ENCODE peak calls at places on chromosomes 4 and X, in six cellular contexts. W is CD8-positive, alpha-beta memory T cell; P is neural progenitor cell; I is upper lobe of right lung; N is CD4-positive, alpha-beta T cell; T is Karpas-422. B is an unnamed sample.

GRCh38 chr4:77358315-77358928 is 201.4 kb downstream of the CCNG2 start:
- DNase-seq in W (no peak), P (peak), I (no peak), N (no peak), T (peak), B (peak)

GRCh38 chr4:174215936-174216699 is 67.3 kb downstream of the FBXO8 start:
- DNase-seq in W (no peak), P (peak), I (no peak), N (no peak), T (no peak), B (no peak)

GRCh38 chr4:8079031-8079885 is 79.4 kb downstream of the ABLIM2 start:
- DNase-seq in W (no peak), P (no peak), I (no peak), N (no peak), T (no peak), B (no peak)

GRCh38 chrX:134676440-134676839 is 18.2 kb upstream of the PLAC1 start:
- DNase-seq in W (no peak), P (no peak), I (no peak), N (no peak), T (no peak), B (peak)

GRCh38 chrX:103797691-103798090 is 21.1 kb downstream of the PLP1 start:
- DNase-seq in W (no peak), P (no peak), I (no peak), N (no peak), T (no peak), B (no peak)

GRCh38 chrX:25144043-25144940 is 128.5 kb upstream of the ARX start:
- DNase-seq in W (no peak), P (peak), I (peak), N (peak), T (peak), B (peak)

GRCh38 chr4:38162240-38162784 is 202.1 kb downstream of the PTTG2 start:
- DNase-seq in W (no peak), P (peak), I (no peak), N (no peak), T (no peak), B (no peak)

GRCh38 chrX:21639775-21640174 is 18.4 kb downstream of the KLHL34 start:
- DNase-seq in W (no peak), P (no peak), I (no peak), N (no peak), T (no peak), B (no peak)

GRCh38 chr4:151324449-151325319 is 721 bp downstream of the SH3D19 start:
- DNase-seq in W (no peak), P (peak), I (peak), N (no peak), T (no peak), B (peak)

GRCh38 chrX:2632533-2633504 is 58.3 kb upstream of the CD99 start:
- DNase-seq in W (no peak), P (no peak), I (no peak), N (no peak), T (peak), B (no peak)

GRCh38 chr4:76723373-76723772 is 174.6 kb downstream of the SOWAHB start:
- DNase-seq in W (no peak), P (no peak), I (no peak), N (no peak), T (no peak), B (no peak)

GRCh38 chr4:18105023-18106011 is 83.8 kb upstream of the LCORL start:
- DNase-seq in W (no peak), P (no peak), I (no peak), N (no peak), T (no peak), B (no peak)

GRCh38 chr4:180057198-180057821 is 2185.9 kb upstream of the TENM3 start:
- DNase-seq in W (no peak), P (peak), I (no peak), N (no peak), T (no peak), B (no peak)

GRCh38 chr4:181364504-181364903 is 878.7 kb upstream of the TENM3 start:
- DNase-seq in W (no peak), P (no peak), I (no peak), N (no peak), T (no peak), B (no peak)

DNA sequence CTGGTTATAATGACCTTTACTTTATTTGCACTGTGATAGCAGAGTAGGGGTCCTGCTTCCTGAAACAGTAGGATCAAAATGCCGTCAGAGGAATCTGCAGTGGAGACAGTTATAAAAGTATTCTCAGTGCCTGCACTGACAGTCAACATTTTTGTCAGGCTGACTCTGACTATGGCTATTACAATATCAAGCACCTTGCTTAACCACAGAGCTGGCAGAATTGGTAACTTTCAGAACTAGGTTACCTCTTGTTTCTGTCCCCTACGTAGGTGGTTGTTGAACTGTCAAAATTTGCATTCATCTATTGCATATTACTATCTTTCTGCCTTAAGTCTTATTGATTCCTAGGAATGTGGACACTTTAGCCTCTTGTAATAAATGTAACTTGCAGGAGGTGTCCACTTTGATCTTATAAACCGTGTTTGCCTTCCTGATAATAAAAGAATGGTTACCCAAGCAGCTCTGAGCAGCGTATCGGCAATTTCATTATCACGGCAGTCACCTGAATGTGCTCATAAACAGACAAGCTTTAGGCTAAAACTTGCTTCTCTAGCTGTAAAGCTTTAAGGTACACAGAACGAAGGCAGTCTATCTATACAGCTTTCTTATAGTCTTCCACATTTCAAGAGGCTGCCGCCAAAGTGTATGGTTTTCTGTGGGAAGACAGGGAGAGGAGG is 353.0 kb upstream of the GALNT7 start:
- DNase-seq in W (no peak), P (no peak), I (no peak), N (no peak), T (no peak), B (no peak)
- H3K27ac ChIP-seq in W (no peak), P (no peak), I (no peak), N (no peak), T (no peak), B (no peak)

DNA sequence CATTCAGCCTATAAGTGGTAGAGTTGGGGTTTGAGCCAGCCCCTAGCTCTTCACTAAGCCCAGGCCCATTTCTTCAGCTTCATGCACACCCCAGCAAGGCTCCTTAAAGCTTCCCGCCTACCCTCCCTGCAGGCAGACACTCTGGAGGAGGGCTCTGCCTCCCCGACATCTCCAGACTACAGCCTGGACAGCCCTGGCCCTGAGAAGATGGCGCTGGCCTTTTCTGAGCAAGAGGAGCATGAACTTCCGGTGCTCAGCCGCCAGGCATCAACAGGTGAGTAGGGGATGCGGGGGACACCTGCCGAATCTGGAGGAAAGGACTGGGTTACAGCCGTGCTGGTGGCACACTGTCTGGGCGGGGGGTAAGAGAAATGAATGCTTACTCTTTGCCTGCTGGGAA is 11.1 kb downstream of the SASH3 start:
- DNase-seq in W (no peak), P (no peak), I (no peak), N (no peak), T (no peak), B (no peak)
- H3K27ac ChIP-seq in W (no peak), P (no peak), I (no peak), N (no peak), T (no peak), B (no peak)

GRCh38 chr4:124189545-124189944 is 523.0 kb downstream of the ANKRD50 start:
- DNase-seq in W (no peak), P (no peak), I (no peak), N (no peak), T (no peak), B (no peak)
- H3K27ac ChIP-seq in W (no peak), P (no peak), I (no peak), N (no peak), T (no peak), B (no peak)

GRCh38 chr4:147103403-147103946 is 157.8 kb upstream of the TTC29 start:
- DNase-seq in W (no peak), P (no peak), I (no peak), N (no peak), T (no peak), B (peak)
- H3K27ac ChIP-seq in W (no peak), P (no peak), I (no peak), N (no peak), T (no peak), B (no peak)

DNA sequence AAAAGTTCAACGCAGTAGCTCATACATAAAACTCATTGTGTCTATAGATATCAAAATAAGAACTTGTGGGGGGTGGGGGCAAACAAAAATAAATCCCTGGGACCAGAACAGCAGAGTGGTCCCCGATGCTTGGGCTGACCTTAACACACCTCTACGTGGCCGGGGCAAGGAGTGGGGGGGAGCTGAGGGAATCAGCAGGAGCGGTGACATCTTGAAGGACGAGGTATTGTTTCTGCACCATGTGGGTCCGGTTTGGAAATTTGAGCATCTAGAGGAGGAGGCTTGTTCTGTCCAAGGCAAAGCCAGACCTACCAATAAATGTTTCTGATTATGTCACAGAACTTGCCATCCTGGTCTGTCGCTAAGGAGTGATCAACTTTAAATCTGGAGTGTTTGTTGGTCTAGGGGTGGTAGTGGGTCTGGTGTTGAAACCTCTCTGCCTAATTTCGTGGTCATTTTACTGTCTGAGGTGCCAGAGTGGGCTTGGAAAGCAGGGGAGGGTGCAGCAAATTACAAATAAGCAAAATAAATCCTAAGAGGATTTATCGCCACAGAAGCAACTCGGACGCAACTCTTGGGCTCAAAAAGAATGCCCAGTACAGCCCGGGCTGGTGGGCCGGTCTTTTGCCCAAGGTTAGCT is 776 bp upstream of the RAPGEF2 start:
- DNase-seq in W (no peak), P (peak), I (no peak), N (no peak), T (no peak), B (no peak)
- H3K27ac ChIP-seq in W (peak), P (no peak), I (peak), N (no peak), T (no peak), B (peak)

GRCh38 chr4:1786544-1787362 is 6.3 kb upstream of the FGFR3 start:
- DNase-seq in W (no peak), P (no peak), I (no peak), N (no peak), T (no peak), B (no peak)

GRCh38 chr4:1783970-1784369 is 9.1 kb upstream of the FGFR3 start:
- DNase-seq in W (no peak), P (no peak), I (no peak), N (no peak), T (peak), B (no peak)

GRCh38 chr4:1785592-1785991 is 7.5 kb upstream of the FGFR3 start:
- DNase-seq in W (no peak), P (no peak), I (no peak), N (no peak), T (no peak), B (no peak)

GRCh38 chr4:1784395-1784788 is 8.7 kb upstream of the FGFR3 start:
- DNase-seq in W (no peak), P (no peak), I (no peak), N (no peak), T (no peak), B (no peak)

DNA sequence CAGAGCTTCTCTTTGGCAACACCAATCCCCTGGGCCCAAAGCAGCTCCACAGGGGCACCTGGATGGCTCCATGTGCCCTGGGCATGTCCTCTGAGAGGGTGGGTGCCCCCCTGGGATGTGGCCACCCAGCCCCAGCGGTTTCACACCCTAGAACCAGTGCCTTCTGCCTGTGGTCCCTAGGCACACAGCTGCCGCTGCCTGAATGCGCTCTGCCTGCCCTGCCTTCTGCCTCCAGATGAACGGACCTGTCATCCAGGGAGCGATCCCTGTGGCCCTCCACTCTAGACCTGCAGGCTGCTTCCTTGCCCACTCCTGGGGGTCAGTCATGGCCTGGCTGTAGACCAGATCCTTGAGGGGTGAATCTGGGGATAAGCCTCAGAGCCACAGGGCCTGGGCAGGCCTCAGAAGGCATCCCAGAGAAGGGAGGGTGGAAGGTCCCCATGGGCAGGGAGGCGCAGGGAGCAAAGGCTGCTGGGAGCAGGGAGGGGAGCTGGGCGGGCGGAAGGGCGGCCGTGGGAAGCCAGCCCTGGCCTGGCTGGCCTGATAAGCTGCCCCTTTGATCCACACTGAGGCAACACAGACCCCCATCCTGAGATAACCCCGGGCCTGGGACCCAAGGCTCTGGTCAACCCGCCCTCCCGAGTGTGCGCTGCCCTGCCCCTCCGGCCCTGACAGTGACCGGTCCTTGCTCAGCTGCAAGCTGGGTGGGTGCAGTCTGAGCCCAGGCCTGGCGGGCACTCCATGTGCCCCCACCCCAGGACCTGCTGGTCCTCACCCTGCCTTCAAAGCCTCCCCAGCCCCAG is 8.1 kb upstream of the FGFR3 start:
- DNase-seq in W (no peak), P (no peak), I (no peak), N (no peak), T (no peak), B (no peak)
- H3K27ac ChIP-seq in W (no peak), P (no peak), I (no peak), N (no peak), T (no peak), B (no peak)

GRCh38 chr4:185839204-185839712 is 27.3 kb upstream of the SORBS2 start:
- DNase-seq in W (no peak), P (peak), I (no peak), N (no peak), T (no peak), B (peak)
- H3K27ac ChIP-seq in W (no peak), P (peak), I (peak), N (no peak), T (no peak), B (peak)

GRCh38 chr4:15361529-15361928 is 66.3 kb upstream of the C1QTNF7 start:
- DNase-seq in W (no peak), P (no peak), I (no peak), N (no peak), T (no peak), B (no peak)
- H3K27ac ChIP-seq in W (no peak), P (no peak), I (no peak), N (no peak), T (no peak), B (no peak)

B was measured in testis.